ENCODE peak calls at places on chromosomes 11 and 22, in six cellular contexts. One of them, this sample, is unnamed.

GRCh38 chr11:67665537-67666302 is 8.7 kb downstream of the ALDH3B2 start:
- DNase-seq in nephron progenitor cell: no peak
- DNase-seq in activated T-helper 1 cell treated with anti-CD3 and anti-CD28 coated beads, Interleukin-2, amount 50 U/mL, for 16 hours: no peak
- DNase-seq in GM19239: no peak
- DNase-seq in KG1: no peak
- DNase-seq in aorta: no peak
- DNase-seq in this sample: no peak

GRCh38 chr11:28596816-28597215 is 488.6 kb downstream of the METTL15 start:
- DNase-seq in nephron progenitor cell: no peak
- DNase-seq in activated T-helper 1 cell treated with anti-CD3 and anti-CD28 coated beads, Interleukin-2, amount 50 U/mL, for 16 hours: no peak
- DNase-seq in GM19239: no peak
- DNase-seq in KG1: no peak
- DNase-seq in aorta: no peak
- DNase-seq in this sample: no peak

GRCh38 chr22:40364431-40364830 is 6.0 kb upstream of the SGSM3 start:
- DNase-seq in nephron progenitor cell: no peak
- DNase-seq in activated T-helper 1 cell treated with anti-CD3 and anti-CD28 coated beads, Interleukin-2, amount 50 U/mL, for 16 hours: no peak
- DNase-seq in GM19239: no peak
- DNase-seq in KG1: no peak
- DNase-seq in aorta: no peak
- DNase-seq in this sample: no peak

GRCh38 chr11:45806937-45807791 is 2.2 kb downstream of the SLC35C1 start:
- DNase-seq in nephron progenitor cell: no peak
- DNase-seq in activated T-helper 1 cell treated with anti-CD3 and anti-CD28 coated beads, Interleukin-2, amount 50 U/mL, for 16 hours: no peak
- DNase-seq in GM19239: no peak
- DNase-seq in KG1: no peak
- DNase-seq in aorta: no peak
- DNase-seq in this sample: no peak

GRCh38 chr11:69499946-69500284 is 18.5 kb downstream of the LINC01488 start:
- DNase-seq in nephron progenitor cell: no peak
- DNase-seq in activated T-helper 1 cell treated with anti-CD3 and anti-CD28 coated beads, Interleukin-2, amount 50 U/mL, for 16 hours: no peak
- DNase-seq in GM19239: no peak
- DNase-seq in KG1: no peak
- DNase-seq in aorta: peak
- DNase-seq in this sample: no peak

GRCh38 chr11:61092280-61092766 is 10.0 kb upstream of the CD5 start:
- DNase-seq in nephron progenitor cell: no peak
- DNase-seq in activated T-helper 1 cell treated with anti-CD3 and anti-CD28 coated beads, Interleukin-2, amount 50 U/mL, for 16 hours: peak
- DNase-seq in GM19239: peak
- DNase-seq in KG1: no peak
- DNase-seq in aorta: no peak
- DNase-seq in this sample: no peak

GRCh38 chr11:128342511-128343133 is 244.7 kb downstream of the ETS1 start:
- DNase-seq in nephron progenitor cell: no peak
- DNase-seq in activated T-helper 1 cell treated with anti-CD3 and anti-CD28 coated beads, Interleukin-2, amount 50 U/mL, for 16 hours: peak
- DNase-seq in GM19239: peak
- DNase-seq in KG1: no peak
- DNase-seq in aorta: no peak
- DNase-seq in this sample: peak

GRCh38 chr22:37601540-37602442 is 6.8 kb upstream of the GGA1 start:
- DNase-seq in nephron progenitor cell: peak
- DNase-seq in activated T-helper 1 cell treated with anti-CD3 and anti-CD28 coated beads, Interleukin-2, amount 50 U/mL, for 16 hours: no peak
- DNase-seq in GM19239: no peak
- DNase-seq in KG1: no peak
- DNase-seq in aorta: no peak
- DNase-seq in this sample: peak

GRCh38 chr22:23495614-23496444 is 84.3 kb downstream of the IGLL1 start:
- DNase-seq in nephron progenitor cell: no peak
- DNase-seq in activated T-helper 1 cell treated with anti-CD3 and anti-CD28 coated beads, Interleukin-2, amount 50 U/mL, for 16 hours: no peak
- DNase-seq in GM19239: no peak
- DNase-seq in KG1: peak
- DNase-seq in aorta: peak
- DNase-seq in this sample: no peak

GRCh38 chr11:13972958-13973357 is 10.4 kb downstream of the SPON1 start:
- DNase-seq in nephron progenitor cell: no peak
- DNase-seq in activated T-helper 1 cell treated with anti-CD3 and anti-CD28 coated beads, Interleukin-2, amount 50 U/mL, for 16 hours: no peak
- DNase-seq in GM19239: no peak
- DNase-seq in KG1: no peak
- DNase-seq in aorta: no peak
- DNase-seq in this sample: no peak

GRCh38 chr11:93059074-93059957 is 89.9 kb downstream of the MTNR1B start:
- DNase-seq in nephron progenitor cell: no peak
- DNase-seq in activated T-helper 1 cell treated with anti-CD3 and anti-CD28 coated beads, Interleukin-2, amount 50 U/mL, for 16 hours: no peak
- DNase-seq in GM19239: no peak
- DNase-seq in KG1: no peak
- DNase-seq in aorta: no peak
- DNase-seq in this sample: peak

GRCh38 chr11:134679592-134679991 is 267.6 kb upstream of the B3GAT1 start:
- DNase-seq in nephron progenitor cell: no peak
- DNase-seq in activated T-helper 1 cell treated with anti-CD3 and anti-CD28 coated beads, Interleukin-2, amount 50 U/mL, for 16 hours: no peak
- DNase-seq in GM19239: no peak
- DNase-seq in KG1: no peak
- DNase-seq in aorta: no peak
- DNase-seq in this sample: no peak

GRCh38 chr11:110148775-110149744 is 55.9 kb downstream of the ZC3H12C start:
- DNase-seq in nephron progenitor cell: no peak
- DNase-seq in activated T-helper 1 cell treated with anti-CD3 and anti-CD28 coated beads, Interleukin-2, amount 50 U/mL, for 16 hours: no peak
- DNase-seq in GM19239: no peak
- DNase-seq in KG1: no peak
- DNase-seq in aorta: no peak
- DNase-seq in this sample: no peak

GRCh38 chr11:67307545-67308001 is 4.2 kb downstream of the SSH3 start:
- DNase-seq in nephron progenitor cell: no peak
- DNase-seq in activated T-helper 1 cell treated with anti-CD3 and anti-CD28 coated beads, Interleukin-2, amount 50 U/mL, for 16 hours: no peak
- DNase-seq in GM19239: no peak
- DNase-seq in KG1: no peak
- DNase-seq in aorta: peak
- DNase-seq in this sample: no peak

GRCh38 chr11:133681901-133682300 is 149.6 kb upstream of the OPCML start:
- DNase-seq in nephron progenitor cell: no peak
- DNase-seq in activated T-helper 1 cell treated with anti-CD3 and anti-CD28 coated beads, Interleukin-2, amount 50 U/mL, for 16 hours: no peak
- DNase-seq in GM19239: no peak
- DNase-seq in KG1: no peak
- DNase-seq in aorta: no peak
- DNase-seq in this sample: peak

GRCh38 chr22:36822581-36822980 is 5.7 kb upstream of the PVALB start:
- DNase-seq in nephron progenitor cell: no peak
- DNase-seq in activated T-helper 1 cell treated with anti-CD3 and anti-CD28 coated beads, Interleukin-2, amount 50 U/mL, for 16 hours: no peak
- DNase-seq in GM19239: no peak
- DNase-seq in KG1: no peak
- DNase-seq in aorta: no peak
- DNase-seq in this sample: no peak

GRCh38 chr11:13718394-13718793 is 49.9 kb downstream of the FAR1 start:
- DNase-seq in nephron progenitor cell: no peak
- DNase-seq in activated T-helper 1 cell treated with anti-CD3 and anti-CD28 coated beads, Interleukin-2, amount 50 U/mL, for 16 hours: no peak
- DNase-seq in GM19239: no peak
- DNase-seq in KG1: no peak
- DNase-seq in aorta: no peak
- DNase-seq in this sample: no peak

GRCh38 chr22:37186228-37186996 is 1.6 kb downstream of the C1QTNF6 start:
- DNase-seq in nephron progenitor cell: no peak
- DNase-seq in activated T-helper 1 cell treated with anti-CD3 and anti-CD28 coated beads, Interleukin-2, amount 50 U/mL, for 16 hours: no peak
- DNase-seq in GM19239: peak
- DNase-seq in KG1: no peak
- DNase-seq in aorta: peak
- DNase-seq in this sample: peak

GRCh38 chr11:125454047-125454446 is 42.0 kb downstream of the FEZ1 start:
- DNase-seq in nephron progenitor cell: no peak
- DNase-seq in activated T-helper 1 cell treated with anti-CD3 and anti-CD28 coated beads, Interleukin-2, amount 50 U/mL, for 16 hours: no peak
- DNase-seq in GM19239: no peak
- DNase-seq in KG1: no peak
- DNase-seq in aorta: no peak
- DNase-seq in this sample: no peak

GRCh38 chr22:27687984-27688545 is 113.5 kb downstream of the MN1 start:
- DNase-seq in nephron progenitor cell: no peak
- DNase-seq in activated T-helper 1 cell treated with anti-CD3 and anti-CD28 coated beads, Interleukin-2, amount 50 U/mL, for 16 hours: no peak
- DNase-seq in GM19239: no peak
- DNase-seq in KG1: no peak
- DNase-seq in aorta: no peak
- DNase-seq in this sample: no peak

GRCh38 chr11:74726547-74727182 is 4.6 kb downstream of the CHRDL2 start:
- DNase-seq in nephron progenitor cell: peak
- DNase-seq in activated T-helper 1 cell treated with anti-CD3 and anti-CD28 coated beads, Interleukin-2, amount 50 U/mL, for 16 hours: peak
- DNase-seq in GM19239: peak
- DNase-seq in KG1: no peak
- DNase-seq in aorta: peak
- DNase-seq in this sample: peak

GRCh38 chr11:14189874-14190273 is 169.1 kb downstream of the RRAS2 start:
- DNase-seq in nephron progenitor cell: no peak
- DNase-seq in activated T-helper 1 cell treated with anti-CD3 and anti-CD28 coated beads, Interleukin-2, amount 50 U/mL, for 16 hours: no peak
- DNase-seq in GM19239: no peak
- DNase-seq in KG1: peak
- DNase-seq in aorta: no peak
- DNase-seq in this sample: no peak

GRCh38 chr11:107824668-107825369 is 33.8 kb downstream of the SLC35F2 start:
- DNase-seq in nephron progenitor cell: no peak
- DNase-seq in activated T-helper 1 cell treated with anti-CD3 and anti-CD28 coated beads, Interleukin-2, amount 50 U/mL, for 16 hours: no peak
- DNase-seq in GM19239: no peak
- DNase-seq in KG1: peak
- DNase-seq in aorta: no peak
- DNase-seq in this sample: no peak

GRCh38 chr22:30781271-30781875 is 86.7 kb downstream of the OSBP2 start:
- DNase-seq in nephron progenitor cell: no peak
- DNase-seq in activated T-helper 1 cell treated with anti-CD3 and anti-CD28 coated beads, Interleukin-2, amount 50 U/mL, for 16 hours: no peak
- DNase-seq in GM19239: no peak
- DNase-seq in KG1: no peak
- DNase-seq in aorta: no peak
- DNase-seq in this sample: no peak

GRCh38 chr22:49046546-49047305 is 780.9 kb downstream of the BRD1 start:
- DNase-seq in nephron progenitor cell: peak
- DNase-seq in activated T-helper 1 cell treated with anti-CD3 and anti-CD28 coated beads, Interleukin-2, amount 50 U/mL, for 16 hours: no peak
- DNase-seq in GM19239: peak
- DNase-seq in KG1: no peak
- DNase-seq in aorta: peak
- DNase-seq in this sample: peak

GRCh38 chr11:2886191-2886894 is 768 bp upstream of the CDKN1C start:
- DNase-seq in nephron progenitor cell: peak
- DNase-seq in activated T-helper 1 cell treated with anti-CD3 and anti-CD28 coated beads, Interleukin-2, amount 50 U/mL, for 16 hours: no peak
- DNase-seq in GM19239: no peak
- DNase-seq in KG1: no peak
- DNase-seq in aorta: no peak
- DNase-seq in this sample: peak

GRCh38 chr22:31148516-31148915 is 8.2 kb upstream of the PLA2G3 start:
- DNase-seq in nephron progenitor cell: no peak
- DNase-seq in activated T-helper 1 cell treated with anti-CD3 and anti-CD28 coated beads, Interleukin-2, amount 50 U/mL, for 16 hours: no peak
- DNase-seq in GM19239: no peak
- DNase-seq in KG1: no peak
- DNase-seq in aorta: peak
- DNase-seq in this sample: no peak

GRCh38 chr11:11069741-11070550 is 212.1 kb upstream of the ZBED5 start:
- DNase-seq in nephron progenitor cell: peak
- DNase-seq in activated T-helper 1 cell treated with anti-CD3 and anti-CD28 coated beads, Interleukin-2, amount 50 U/mL, for 16 hours: no peak
- DNase-seq in GM19239: no peak
- DNase-seq in KG1: no peak
- DNase-seq in aorta: no peak
- DNase-seq in this sample: peak

GRCh38 chr11:85961930-85962363 is 106.8 kb downstream of the CCDC83 start:
- DNase-seq in nephron progenitor cell: no peak
- DNase-seq in activated T-helper 1 cell treated with anti-CD3 and anti-CD28 coated beads, Interleukin-2, amount 50 U/mL, for 16 hours: no peak
- DNase-seq in GM19239: no peak
- DNase-seq in KG1: no peak
- DNase-seq in aorta: no peak
- DNase-seq in this sample: peak

GRCh38 chr11:69588270-69588669 is 52.7 kb upstream of the CCND1 start:
- DNase-seq in nephron progenitor cell: no peak
- DNase-seq in activated T-helper 1 cell treated with anti-CD3 and anti-CD28 coated beads, Interleukin-2, amount 50 U/mL, for 16 hours: no peak
- DNase-seq in GM19239: no peak
- DNase-seq in KG1: no peak
- DNase-seq in aorta: no peak
- DNase-seq in this sample: no peak

GRCh38 chr22:42500164-42500835 is 19.3 kb downstream of the RRP7A start:
- DNase-seq in nephron progenitor cell: peak
- DNase-seq in activated T-helper 1 cell treated with anti-CD3 and anti-CD28 coated beads, Interleukin-2, amount 50 U/mL, for 16 hours: peak
- DNase-seq in GM19239: peak
- DNase-seq in KG1: no peak
- DNase-seq in aorta: peak
- DNase-seq in this sample: peak

GRCh38 chr11:113474362-113475159 is 637 bp downstream of the DRD2 start:
- DNase-seq in nephron progenitor cell: peak
- DNase-seq in activated T-helper 1 cell treated with anti-CD3 and anti-CD28 coated beads, Interleukin-2, amount 50 U/mL, for 16 hours: peak
- DNase-seq in GM19239: peak
- DNase-seq in KG1: peak
- DNase-seq in aorta: peak
- DNase-seq in this sample: peak

GRCh38 chr11:1353383-1354124 is 36.2 kb upstream of the BRSK2 start:
- DNase-seq in nephron progenitor cell: no peak
- DNase-seq in activated T-helper 1 cell treated with anti-CD3 and anti-CD28 coated beads, Interleukin-2, amount 50 U/mL, for 16 hours: no peak
- DNase-seq in GM19239: no peak
- DNase-seq in KG1: no peak
- DNase-seq in aorta: peak
- DNase-seq in this sample: no peak

GRCh38 chr11:3195251-3196160 is 23.1 kb downstream of the MRGPRG start:
- DNase-seq in nephron progenitor cell: peak
- DNase-seq in activated T-helper 1 cell treated with anti-CD3 and anti-CD28 coated beads, Interleukin-2, amount 50 U/mL, for 16 hours: no peak
- DNase-seq in GM19239: no peak
- DNase-seq in KG1: no peak
- DNase-seq in aorta: no peak
- DNase-seq in this sample: peak

GRCh38 chr11:24239016-24239720 is 257.7 kb upstream of the LUZP2 start:
- DNase-seq in nephron progenitor cell: no peak
- DNase-seq in activated T-helper 1 cell treated with anti-CD3 and anti-CD28 coated beads, Interleukin-2, amount 50 U/mL, for 16 hours: no peak
- DNase-seq in GM19239: no peak
- DNase-seq in KG1: no peak
- DNase-seq in aorta: no peak
- DNase-seq in this sample: peak

GRCh38 chr22:29205598-29206371 is at the start of gene EMID1:
- DNase-seq in nephron progenitor cell: peak
- DNase-seq in activated T-helper 1 cell treated with anti-CD3 and anti-CD28 coated beads, Interleukin-2, amount 50 U/mL, for 16 hours: no peak
- DNase-seq in GM19239: no peak
- DNase-seq in KG1: no peak
- DNase-seq in aorta: no peak
- DNase-seq in this sample: peak

GRCh38 chr11:134468081-134468668 is 56.1 kb upstream of the B3GAT1 start:
- DNase-seq in nephron progenitor cell: no peak
- DNase-seq in activated T-helper 1 cell treated with anti-CD3 and anti-CD28 coated beads, Interleukin-2, amount 50 U/mL, for 16 hours: no peak
- DNase-seq in GM19239: no peak
- DNase-seq in KG1: no peak
- DNase-seq in aorta: peak
- DNase-seq in this sample: no peak

This sample was measured in left kidney.